ENCODE peak calls at places on chromosomes 2 and 18, in eight cellular contexts. W is stimulated activated naive B cell treated with anti-CD40 and anti-IgM and Interleukin-4, amounts not matched to agents 10 μg/mL and 1 μg/mL and 100 μg/mL, for 72 hours; K is activated CD4-positive, alpha-beta T cell treated with anti-CD3 and anti-CD28 coated beads for 36 hours; H is WTC11; T is SW480; E is ACHN; O is activated CD8-positive, alpha-beta memory T cell treated with anti-CD3 and anti-CD28 coated beads, Interleukin-2, amount 10 ng/mL, durations not matched to agents 7 days and 5 days; M is stimulated activated CD4-positive, alpha-beta T cell treated with anti-CD3 and anti-CD28 coated beads, Interleukin-12 subunit alpha, Interleukin-12 subunit beta, amount 100 ng/mL, for 4 hours. P is an unnamed sample.

GRCh38 chr2:44537264-44537663 is 175.5 kb downstream of the CAMKMT start:
- DNase-seq in H (no peak), M (no peak), E (no peak), O (no peak), W (no peak), K (no peak), T (no peak), P (no peak)

GRCh38 chr2:201696151-201696659 is 2.2 kb downstream of the MPP4 start:
- DNase-seq in E (peak), O (no peak), K (no peak), T (no peak), W (no peak), H (no peak), M (no peak), P (no peak)

GRCh38 chr2:26314243-26314642 is 31.7 kb upstream of the SELENOI start:
- DNase-seq in W (no peak), E (no peak), O (no peak), H (peak), T (no peak), K (no peak), M (no peak), P (no peak)

GRCh38 chr2:151040036-151040435 is 221.6 kb downstream of the RBM43 start:
- DNase-seq in H (no peak), W (no peak), O (no peak), E (no peak), T (no peak), M (no peak), K (no peak), P (no peak)

GRCh38 chr18:3037423-3037915 is 24.5 kb upstream of the LPIN2 start:
- DNase-seq in O (peak), K (peak), W (no peak), M (no peak), T (peak), H (no peak), E (no peak), P (peak)

GRCh38 chr18:8450898-8451665 is 158.2 kb upstream of the RAB12 start:
- DNase-seq in E (no peak), O (no peak), H (peak), M (no peak), W (no peak), K (no peak), T (no peak), P (no peak)

GRCh38 chr2:16962459-16962858 is 296.8 kb upstream of the CYRIA start:
- DNase-seq in H (no peak), M (no peak), W (no peak), K (no peak), E (no peak), O (no peak), T (no peak), P (no peak)

GRCh38 chr18:36745219-36745975 is 83.4 kb downstream of the TPGS2 start:
- DNase-seq in T (no peak), E (no peak), H (no peak), M (no peak), O (no peak), K (no peak), W (no peak), P (no peak)

GRCh38 chr2:219249203-219249980 is 3.7 kb upstream of the TUBA4B start:
- DNase-seq in O (peak), E (peak), W (peak), T (peak), K (peak), H (no peak), M (no peak), P (no peak)

GRCh38 chr2:134865388-134865787 is 27.0 kb downstream of the ACMSD start:
- DNase-seq in W (no peak), M (no peak), H (no peak), T (no peak), O (no peak), E (no peak), K (no peak), P (no peak)

GRCh38 chr2:174059178-174059874 is 94.2 kb upstream of the SP3 start:
- DNase-seq in O (no peak), T (no peak), E (no peak), M (no peak), H (no peak), K (no peak), W (no peak), P (no peak)

GRCh38 chr2:46277470-46278190 is 19.6 kb upstream of the EPAS1 start:
- DNase-seq in K (no peak), O (no peak), T (no peak), H (no peak), E (no peak), W (no peak), M (no peak), P (no peak)